ENCODE peak calls at places on chromosomes 7 and 10, in four cellular contexts. T is left ventricle myocardium inferior, R is gastrocnemius medialis, L is thoracic aorta. O is an unnamed sample.

GRCh38 chr7:923108-924041 is 31.1 kb downstream of the ADAP1 start:
- DNase-seq in T (peak; percentile 66), R (peak; percentile 46), L (no peak), O (peak; percentile 86)

GRCh38 chr10:79063661-79064490 is 4.9 kb upstream of the ZMIZ1 start:
- DNase-seq in T (peak; percentile 11), R (no peak), L (no peak), O (peak; percentile 17)

GRCh38 chr10:59273453-59273852 is 88.9 kb downstream of the FAM13C start:
- DNase-seq in T (no peak), R (no peak), L (no peak), O (no peak)

GRCh38 chr7:35831208-35831607 is 30.4 kb downstream of the SEPTIN7 start:
- DNase-seq in T (no peak), R (no peak), L (no peak), O (no peak)

GRCh38 chr10:21712975-21713374 is 178.9 kb downstream of the MLLT10 start:
- DNase-seq in T (no peak), R (no peak), L (no peak), O (no peak)

GRCh38 chr10:70274643-70275042 is 9.2 kb downstream of the NPFFR1 start:
- DNase-seq in T (no peak), R (peak; percentile 30), L (no peak), O (peak; percentile 66)

GRCh38 chr7:124101173-124101768 is 68.4 kb upstream of the TMEM229A start:
- DNase-seq in T (no peak), R (no peak), L (no peak), O (no peak)

GRCh38 chr10:90787906-90788491 is 69.8 kb downstream of the HTR7 start:
- DNase-seq in T (no peak), R (no peak), L (no peak), O (peak; percentile 59)

GRCh38 chr10:3876563-3876962 is 91.6 kb upstream of the KLF6 start:
- DNase-seq in T (no peak), R (no peak), L (no peak), O (no peak)

GRCh38 chr10:62819521-62819920 is 3.4 kb upstream of the EGR2 start:
- DNase-seq in T (no peak), R (no peak), L (no peak), O (no peak)

GRCh38 chr7:26202019-26202985 is 757 bp downstream of the CBX3 start:
- DNase-seq in T (peak; percentile 60), R (peak; percentile 21), L (no peak), O (peak; percentile 65)

GRCh38 chr10:16809074-16809718 is 8.0 kb downstream of the RSU1 start:
- DNase-seq in T (peak; percentile 32), R (no peak), L (no peak), O (peak; percentile 33)

GRCh38 chr7:127252736-127253288 is at the start of gene GRM8:
- DNase-seq in T (peak; percentile 27), R (no peak), L (peak; percentile 10), O (peak; percentile 65)

GRCh38 chr10:90435296-90435695 is 422.5 kb downstream of the HTR7 start:
- DNase-seq in T (no peak), R (no peak), L (no peak), O (no peak)

GRCh38 chr7:28964056-28964455 is 5.9 kb upstream of the TRIL start:
- DNase-seq in T (no peak), R (no peak), L (no peak), O (no peak)

GRCh38 chr10:101940916-101941315 is 97.3 kb upstream of the KCNIP2 start:
- DNase-seq in T (no peak), R (no peak), L (no peak), O (no peak)

GRCh38 chr10:31242902-31243301 is 76.1 kb upstream of the ZEB1 start:
- DNase-seq in T (no peak), R (no peak), L (no peak), O (no peak)

GRCh38 chr10:72170263-72170662 is 45.5 kb upstream of the ANAPC16 start:
- DNase-seq in T (no peak), R (no peak), L (no peak), O (peak; percentile 58)

GRCh38 chr10:72173635-72174296 is 42.0 kb upstream of the ANAPC16 start:
- DNase-seq in T (no peak), R (no peak), L (no peak), O (no peak)

GRCh38 chr10:72173267-72173634 is 42.6 kb upstream of the ANAPC16 start:
- DNase-seq in T (no peak), R (no peak), L (no peak), O (no peak)

GRCh38 chr10:72170733-72171132 is 45.1 kb upstream of the ANAPC16 start:
- DNase-seq in T (no peak), R (no peak), L (no peak), O (no peak)

GRCh38 chr10:72171175-72171630 is 44.6 kb upstream of the ANAPC16 start:
- DNase-seq in T (no peak), R (no peak), L (no peak), O (no peak)
- H3K27ac ChIP-seq in T (peak overlapping the region; percentile 64), R (no peak overlapping the region), L (no peak overlapping the region), O (peak overlapping the region; percentile 37)

GRCh38 chr10:15436696-15437095 is 65.6 kb upstream of the FAM171A1 start:
- DNase-seq in T (no peak), R (no peak), L (no peak), O (no peak)
- H3K4me3 ChIP-seq in T (no peak overlapping the region), R (no peak overlapping the region), L (no peak overlapping the region), O (no peak overlapping the region)

DNA sequence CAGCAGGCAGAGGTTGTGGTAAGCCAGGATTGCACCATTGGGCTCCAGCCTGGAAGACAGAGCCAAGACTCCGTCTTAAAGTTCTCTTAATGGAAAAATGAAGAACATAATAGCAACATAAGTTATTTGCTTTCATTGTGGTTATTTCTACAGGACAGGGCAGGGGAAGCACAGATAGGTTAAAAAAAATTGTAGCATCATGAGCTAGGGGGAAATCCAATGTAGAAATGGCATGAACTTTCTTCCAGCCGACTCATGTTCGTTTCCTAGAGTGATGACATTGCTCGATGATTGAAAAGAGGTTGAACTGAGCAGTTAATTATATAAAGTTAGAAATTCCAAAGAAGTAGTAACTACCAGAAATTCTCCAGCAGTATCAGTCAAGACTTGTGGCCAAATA is 65.0 kb downstream of the DAGLB start:
- DNase-seq in T (no peak), R (no peak), L (no peak), O (no peak)
- H3K27ac ChIP-seq in T (peak overlapping the region; percentile 46), R (peak overlapping the region; percentile 59), L (no peak overlapping the region), O (peak overlapping the region; percentile 52)

DNA sequence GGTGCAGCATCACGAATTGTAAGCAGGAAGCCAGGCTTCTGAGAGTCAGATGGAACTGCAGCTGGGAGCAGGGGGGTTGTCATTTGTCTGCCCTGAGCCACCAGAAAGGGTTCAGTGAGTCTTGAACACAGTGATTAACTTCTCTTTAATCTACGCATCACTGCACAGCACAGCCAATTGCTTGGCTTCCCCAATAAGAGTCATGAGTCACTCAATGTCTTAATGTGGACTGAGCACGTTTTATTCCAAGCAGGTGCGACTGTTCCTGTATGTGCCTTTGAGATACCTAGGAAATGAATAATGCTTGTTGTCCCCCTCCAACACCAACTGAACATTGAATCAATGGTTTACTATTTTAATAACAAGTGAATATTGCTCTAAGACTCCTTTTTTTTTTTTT is 26.0 kb upstream of the PLEKHA1 start:
- DNase-seq in T (no peak), R (no peak), L (no peak), O (no peak)
- H3K4me3 ChIP-seq in T (no peak overlapping the region), R (no peak overlapping the region), L (no peak overlapping the region), O (no peak overlapping the region)

GRCh38 chr7:143308632-143309031 is 7.3 kb upstream of the CLCN1 start:
- DNase-seq in T (no peak), R (no peak), L (no peak), O (no peak)

GRCh38 chr7:143300959-143301617 is 12.9 kb downstream of the CASP2 start:
- DNase-seq in T (no peak), R (no peak), L (no peak), O (no peak)

GRCh38 chr7:143304938-143305337 is 11.0 kb upstream of the CLCN1 start:
- DNase-seq in T (no peak), R (no peak), L (no peak), O (no peak)

GRCh38 chr7:143303733-143304132 is 12.2 kb upstream of the CLCN1 start:
- DNase-seq in T (no peak), R (no peak), L (no peak), O (no peak)

DNA sequence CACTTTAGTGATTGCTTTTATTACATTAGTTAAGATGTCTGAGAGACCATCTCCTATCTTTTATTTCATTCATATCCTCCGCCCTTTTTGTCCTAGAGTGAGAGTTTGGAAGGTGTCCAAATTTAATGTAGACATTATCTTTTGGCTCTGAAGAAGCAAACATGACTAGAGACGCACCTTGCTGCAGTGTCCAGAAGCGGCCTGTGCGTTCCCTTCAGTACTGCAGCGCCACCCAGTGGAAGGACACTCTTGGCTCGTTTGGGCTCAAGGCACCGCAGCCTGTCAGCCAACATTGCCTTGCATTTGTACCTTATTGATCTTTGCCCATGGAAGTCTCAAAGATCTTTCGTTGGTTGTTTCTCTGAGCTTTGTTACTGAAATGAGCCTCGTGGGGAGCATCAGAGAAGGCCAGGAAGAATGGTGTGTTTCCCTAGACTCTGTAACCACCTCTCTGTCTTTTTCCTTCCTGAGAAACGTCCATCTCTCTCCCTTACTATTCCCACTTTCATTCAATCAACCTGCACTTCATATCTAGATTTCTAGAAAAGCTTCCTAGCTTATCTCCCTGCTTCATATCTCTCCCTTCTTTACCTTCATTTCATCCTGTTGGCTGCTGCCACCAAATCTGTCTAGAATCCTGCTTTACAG is 10.4 kb upstream of the CLCN1 start:
- DNase-seq in T (peak; percentile 79), R (no peak), L (no peak), O (peak; percentile 88)
- H3K27ac ChIP-seq in T (no peak overlapping the region), R (no peak overlapping the region), L (no peak overlapping the region), O (no peak overlapping the region)

DNA sequence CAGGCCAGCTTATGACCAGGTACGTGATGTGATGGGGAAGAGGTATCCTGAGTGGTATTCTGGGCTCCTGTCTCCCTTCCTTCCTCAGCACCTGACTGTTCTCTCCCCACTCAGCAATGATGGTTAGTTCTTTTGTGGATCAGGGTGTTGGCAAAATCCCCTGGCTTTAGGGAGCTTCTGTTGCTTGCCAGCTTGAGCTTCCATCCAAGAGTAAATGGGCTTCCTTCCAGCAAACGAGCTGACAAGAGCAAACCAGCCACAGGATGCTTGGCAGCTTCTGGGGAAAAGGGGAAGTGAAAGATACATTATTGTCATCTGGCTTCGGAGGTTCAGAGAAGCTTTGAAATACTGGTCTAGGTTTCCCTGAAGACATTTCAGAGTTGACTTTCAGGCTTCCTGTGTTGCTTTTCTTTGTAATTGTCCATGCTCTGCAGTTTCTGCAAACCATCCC is 5.2 kb downstream of the DUSP5 start:
- DNase-seq in T (peak; percentile 40), R (no peak), L (no peak), O (peak; percentile 63)
- H3K4me3 ChIP-seq in T (peak overlapping the region; percentile 88), R (no peak overlapping the region), L (no peak overlapping the region), O (no peak overlapping the region)

DNA sequence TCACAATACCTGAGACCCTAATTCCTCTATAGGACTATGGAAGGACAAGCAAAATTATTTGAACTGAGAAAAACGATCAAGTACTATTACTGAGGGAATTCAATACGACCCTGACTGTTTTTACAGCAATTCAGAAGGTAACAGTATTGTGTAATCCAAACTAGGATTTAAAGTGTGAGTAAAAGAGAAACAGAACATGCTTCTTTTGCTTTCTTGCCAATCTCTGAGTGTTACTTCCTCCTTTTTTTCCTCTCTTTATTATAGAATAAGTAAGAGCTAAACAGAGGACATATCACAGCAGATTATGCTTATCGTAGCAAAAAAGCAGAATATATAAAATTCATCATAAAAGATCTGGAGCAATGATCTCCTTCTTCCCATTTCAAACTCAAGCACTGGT is 292.1 kb downstream of the THSD7A start:
- DNase-seq in T (no peak), R (no peak), L (no peak), O (no peak)
- H3K27ac ChIP-seq in T (peak overlapping the region; percentile 25), R (peak overlapping the region; percentile 7), L (no peak overlapping the region), O (no peak overlapping the region)